ENCODE peak calls at places on chromosomes 12 and 14, in nine cellular contexts. D, L, A, S, R, I, T, P and E are unnamed samples. For H3K27me3, the result is how much of the 10 kb centered on the place peaks cover.

GRCh38 chr12:132279930-132280329 is 49.5 kb downstream of the GALNT9 start:
- DNase-seq in T (no peak), D (no peak), I (no peak), P (no peak), L (no peak), A (no peak), S (no peak), R (no peak), E (no peak)

GRCh38 chr14:81990312-81990761 is 456.7 kb upstream of the SEL1L start:
- DNase-seq in T (peak), S (peak), L (peak), A (peak), R (peak), I (peak), P (peak), D (no peak), E (peak)

GRCh38 chr12:11813422-11813813 is 163.9 kb downstream of the ETV6 start:
- DNase-seq in T (no peak), P (peak), S (no peak), L (no peak), D (no peak), A (no peak), R (no peak), I (no peak), E (no peak)

GRCh38 chr14:24944800-24945199 is 105.1 kb downstream of the STXBP6 start:
- DNase-seq in L (no peak), D (no peak), A (no peak), T (no peak), P (no peak), S (no peak), I (no peak), R (no peak), E (no peak)

GRCh38 chr14:56423591-56423991 is 156.0 kb upstream of the TMEM260 start:
- DNase-seq in P (no peak), D (no peak), L (no peak), S (no peak), A (peak), R (no peak), T (no peak), I (no peak), E (no peak)

GRCh38 chr12:130200445-130200844 is 38.2 kb downstream of the FZD10 start:
- DNase-seq in A (no peak), P (no peak), I (peak), T (no peak), R (no peak), S (no peak), L (no peak), D (no peak), E (no peak)

GRCh38 chr14:75277796-75278421 is 719 bp upstream of the FOS start:
- DNase-seq in I (no peak), P (no peak), L (no peak), A (peak), R (no peak), D (no peak), S (no peak), T (no peak), E (peak)

GRCh38 chr12:49293056-49293956 is 1.6 kb upstream of the PRPH start:
- DNase-seq in P (peak), L (no peak), R (peak), T (no peak), S (no peak), A (peak), I (peak), D (no peak), E (no peak)

GRCh38 chr14:68688872-68689371 is 103.9 kb downstream of the ZFP36L1 start:
- DNase-seq in T (peak), S (no peak), R (no peak), D (no peak), P (peak), A (peak), I (no peak), L (peak), E (peak)

GRCh38 chr12:16027012-16027411 is 115.9 kb downstream of the DERA start:
- DNase-seq in R (no peak), D (no peak), A (no peak), I (no peak), S (no peak), T (no peak), P (no peak), L (no peak), E (no peak)

GRCh38 chr12:44459569-44459968 is 416.5 kb downstream of the NELL2 start:
- DNase-seq in T (no peak), L (no peak), P (no peak), D (no peak), A (no peak), R (no peak), I (no peak), S (no peak), E (no peak)

DNA sequence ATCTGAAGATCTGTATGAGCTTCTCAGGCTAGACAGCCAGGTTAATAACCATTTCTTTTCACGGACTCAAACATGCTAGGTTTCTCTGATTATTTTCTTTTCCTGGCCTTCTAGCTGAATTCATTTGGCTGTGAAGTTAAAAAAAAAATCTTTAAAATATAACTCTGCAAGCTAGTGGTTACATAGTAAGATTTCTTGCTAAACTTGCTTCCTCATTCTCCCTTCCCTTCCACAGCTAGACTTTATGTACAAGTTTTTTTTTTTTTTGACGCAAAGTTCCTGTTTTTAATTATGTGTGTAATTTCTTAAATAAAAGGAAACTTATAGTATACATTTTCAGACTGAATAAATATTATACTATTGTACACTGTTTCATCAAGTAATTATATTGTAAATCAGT is 145.4 kb downstream of the TMTC2 start:
- DNase-seq in R (no peak), L (no peak), T (no peak), D (no peak), I (no peak), A (no peak), P (no peak), S (no peak), E (no peak)
- TF ChIP-seq CTCF in R (no peak), L (no peak), T (no peak), D (no peak), I (no peak), A (no peak), P (no peak), S (no peak), E (no peak)

GRCh38 chr14:72501439-72501838 is 392.5 kb downstream of the DPF3 start:
- DNase-seq in T (no peak), L (no peak), A (no peak), S (no peak), R (no peak), I (no peak), D (no peak), P (no peak), E (no peak)
- H3K27me3 ChIP-seq in T (under half), L (under half), A (under half), S (under half), R (under half), I (under half), D (under half), P (under half), E (under half)

GRCh38 chr12:3261782-3262359 is 184.7 kb downstream of the TSPAN9 start:
- DNase-seq in D (no peak), R (no peak), A (peak), I (no peak), S (no peak), T (peak), L (no peak), P (no peak), E (no peak)
- TF ChIP-seq CTCF in D (no peak), R (no peak), A (peak), I (no peak), S (no peak), T (no peak), L (no peak), P (peak), E (peak)

GRCh38 chr14:103165323-103165722 is 42.1 kb downstream of the TNFAIP2 start:
- DNase-seq in T (no peak), S (no peak), P (no peak), D (no peak), L (no peak), R (no peak), A (no peak), I (no peak), E (no peak)

GRCh38 chr14:103164006-103164405 is 40.7 kb downstream of the TNFAIP2 start:
- DNase-seq in P (no peak), S (no peak), L (no peak), I (no peak), R (no peak), T (no peak), D (no peak), A (no peak), E (no peak)

GRCh38 chr14:103161054-103161397 is 37.8 kb downstream of the TNFAIP2 start:
- DNase-seq in P (no peak), T (no peak), D (no peak), A (no peak), S (no peak), I (no peak), L (no peak), R (no peak), E (no peak)

GRCh38 chr14:103163199-103163598 is 39.9 kb downstream of the TNFAIP2 start:
- DNase-seq in S (no peak), A (no peak), P (no peak), I (no peak), L (no peak), R (no peak), T (no peak), D (no peak), E (no peak)

GRCh38 chr14:103164786-103165185 is 41.5 kb downstream of the TNFAIP2 start:
- DNase-seq in P (no peak), L (no peak), I (no peak), S (no peak), A (no peak), T (no peak), D (no peak), R (no peak), E (no peak)
- H3K27me3 ChIP-seq in P (under half), L (under half), I (under half), S (under half), A (under half), T (under half), D (under half), R (under half), E (under half)

DNA sequence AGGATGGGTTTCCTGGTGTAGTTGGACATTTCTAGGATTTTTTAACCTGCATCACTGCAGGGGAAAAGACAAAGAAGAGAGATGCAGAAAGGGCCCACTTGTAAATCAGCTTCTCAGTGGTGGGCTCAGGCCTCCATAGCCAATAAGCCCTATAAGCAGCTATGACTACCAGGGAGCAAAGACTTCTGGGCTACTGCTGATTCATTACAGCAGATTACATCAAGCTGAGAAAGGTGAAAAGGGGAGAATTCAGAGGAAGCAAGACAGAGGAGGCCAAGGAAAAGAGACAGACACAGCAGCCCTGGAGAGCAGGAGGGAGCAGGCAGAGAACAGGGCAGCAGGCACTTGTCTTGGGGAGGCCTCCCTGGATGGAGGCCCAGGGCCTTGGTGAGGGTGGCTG is 95.2 kb downstream of the KCNA5 start:
- DNase-seq in P (no peak), S (no peak), R (no peak), D (no peak), T (no peak), A (peak), I (no peak), L (no peak), E (no peak)
- TF ChIP-seq CTCF in P (no peak), S (no peak), R (no peak), D (no peak), T (no peak), A (no peak), I (no peak), L (no peak), E (no peak)

GRCh38 chr12:48025281-48025680 is 21.0 kb upstream of the COL2A1 start:
- DNase-seq in S (no peak), D (no peak), P (no peak), I (no peak), L (no peak), R (no peak), A (no peak), T (no peak), E (no peak)
- H3K27me3 ChIP-seq in S (under half), D (under half), P (half or more), I (under half), L (under half), R (under half), A (under half), T (under half), E (under half)

GRCh38 chr12:113149361-113150150 is at the start of gene CFAP73:
- DNase-seq in S (peak), L (peak), R (peak), D (no peak), T (no peak), A (peak), I (peak), P (peak), E (peak)
- TF ChIP-seq CTCF in S (no peak), L (no peak), R (no peak), D (no peak), T (no peak), A (no peak), I (no peak), P (peak), E (peak)